ENCODE peak calls at places on chromosomes 1 and 21, in seven cellular contexts. L is GM23248, O is hepatocyte, F is neural progenitor cell, R is PC-3, M is OCI-LY7, J is GM23338. Y is an unnamed sample.

GRCh38 chr1:168136709-168137514 is at the start of gene GPR161:
- DNase-seq in L (peak; percentile 73), O (peak; percentile 73), F (peak; percentile 92), R (peak; percentile 64), M (no peak), J (peak; percentile 77), Y (no peak)

GRCh38 chr1:155856257-155856974 is 598 bp downstream of the GON4L start:
- DNase-seq in L (no peak), O (no peak), F (no peak), R (no peak), M (no peak), J (no peak), Y (no peak)

GRCh38 chr1:157978547-157979403 is 14.7 kb upstream of the KIRREL1 start:
- DNase-seq in L (no peak), O (no peak), F (no peak), R (no peak), M (no peak), J (peak; percentile 86), Y (no peak)

GRCh38 chr1:118204106-118204505 is 19.1 kb upstream of the SPAG17 start:
- DNase-seq in L (peak; percentile 53), O (no peak), F (no peak), R (peak; percentile 28), M (no peak), J (no peak), Y (no peak)

GRCh38 chr21:41695513-41695912 is 71.3 kb downstream of the RIPK4 start:
- DNase-seq in L (no peak), O (no peak), F (no peak), R (no peak), M (no peak), J (no peak), Y (no peak)

GRCh38 chr1:1177452-1178206 is 3.9 kb downstream of the TTLL10 start:
- DNase-seq in L (no peak), O (no peak), F (peak; percentile 1), R (no peak), M (no peak), J (no peak), Y (no peak)

GRCh38 chr1:202998836-202999750 is 8.1 kb upstream of the TMEM183A start:
- DNase-seq in L (peak; percentile 68), O (peak; percentile 74), F (peak; percentile 72), R (peak; percentile 88), M (peak; percentile 83), J (peak; percentile 85), Y (peak; percentile 39)

GRCh38 chr21:36554411-36555157 is 74.7 kb upstream of the CLDN14 start:
- DNase-seq in L (no peak), O (no peak), F (no peak), R (no peak), M (no peak), J (peak; percentile 33), Y (no peak)

GRCh38 chr1:5865056-5865455 is 127.2 kb downstream of the NPHP4 start:
- DNase-seq in L (no peak), O (no peak), F (no peak), R (no peak), M (no peak), J (no peak), Y (no peak)

GRCh38 chr1:213750231-213751063 is 237.3 kb upstream of the PROX1 start:
- DNase-seq in L (no peak), O (no peak), F (no peak), R (no peak), M (no peak), J (no peak), Y (no peak)

GRCh38 chr1:229364216-229365065 is 21.6 kb upstream of the CCSAP start:
- DNase-seq in L (no peak), O (no peak), F (no peak), R (no peak), M (no peak), J (no peak), Y (no peak)

GRCh38 chr1:11781298-11781697 is 19.3 kb downstream of the C1orf167 start:
- DNase-seq in L (peak; percentile 27), O (no peak), F (no peak), R (no peak), M (no peak), J (no peak), Y (no peak)

GRCh38 chr1:52601976-52602327 is 219 bp upstream of the GPX7 start:
- DNase-seq in L (no peak), O (no peak), F (no peak), R (no peak), M (no peak), J (peak; percentile 28), Y (no peak)

GRCh38 chr1:245234217-245235120 is 79.7 kb downstream of the KIF26B start:
- DNase-seq in L (no peak), O (no peak), F (peak; percentile 87), R (no peak), M (no peak), J (peak; percentile 79), Y (no peak)

GRCh38 chr1:1601564-1602320 is 1.8 kb upstream of the FNDC10 start:
- DNase-seq in L (no peak), O (no peak), F (no peak), R (no peak), M (no peak), J (no peak), Y (no peak)

GRCh38 chr1:65027699-65028358 is 61.5 kb upstream of the JAK1 start:
- DNase-seq in L (peak; percentile 13), O (no peak), F (no peak), R (peak; percentile 52), M (no peak), J (no peak), Y (no peak)

GRCh38 chr1:9589719-9590157 is 1.0 kb downstream of the TMEM201 start:
- DNase-seq in L (peak; percentile 38), O (no peak), F (no peak), R (peak; percentile 47), M (peak; percentile 10), J (no peak), Y (no peak)

GRCh38 chr1:19640363-19641316 is 3.5 kb upstream of the NBL1 start:
- DNase-seq in L (peak; percentile 19), O (peak; percentile 50), F (peak; percentile 94), R (peak; percentile 56), M (no peak), J (peak; percentile 88), Y (peak; percentile 6)

GRCh38 chr1:6384962-6385672 is 8.4 kb downstream of the ACOT7 start:
- DNase-seq in L (no peak), O (no peak), F (no peak), R (no peak), M (no peak), J (no peak), Y (no peak)

GRCh38 chr1:236024655-236025054 is 40.2 kb downstream of the NID1 start:
- DNase-seq in L (no peak), O (no peak), F (no peak), R (no peak), M (no peak), J (no peak), Y (no peak)

GRCh38 chr1:185353124-185353523 is 36.1 kb upstream of the IVNS1ABP start:
- DNase-seq in L (no peak), O (no peak), F (no peak), R (no peak), M (no peak), J (no peak), Y (no peak)

GRCh38 chr1:31736675-31737074 is 27.5 kb downstream of the ADGRB2 start:
- DNase-seq in L (no peak), O (no peak), F (no peak), R (no peak), M (no peak), J (no peak), Y (no peak)

GRCh38 chr1:50268049-50268448 is 155.2 kb downstream of the DMRTA2 start:
- DNase-seq in L (peak; percentile 35), O (peak; percentile 34), F (peak; percentile 40), R (peak; percentile 34), M (peak; percentile 6), J (peak; percentile 85), Y (no peak)

GRCh38 chr1:199931666-199932377 is 95.7 kb upstream of the NR5A2 start:
- DNase-seq in L (peak; percentile 47), O (no peak), F (no peak), R (peak; percentile 81), M (peak; percentile 10), J (peak; percentile 21), Y (no peak)

GRCh38 chr1:204651843-204652421 is 33.6 kb downstream of the LRRN2 start:
- DNase-seq in L (no peak), O (no peak), F (peak; percentile 77), R (no peak), M (no peak), J (peak; percentile 70), Y (no peak)

GRCh38 chr1:55420866-55421265 is 205.7 kb upstream of the USP24 start:
- DNase-seq in L (peak; percentile 49), O (no peak), F (no peak), R (no peak), M (no peak), J (no peak), Y (no peak)
- TF ChIP-seq EZH2phosphoT487 in L (no peak), O (no peak), F (no peak), R (no peak), M (no peak), J (no peak), Y (no peak)

GRCh38 chr1:114033219-114033706 is 54.0 kb downstream of the OLFML3 start:
- DNase-seq in L (peak; percentile 56), O (peak; percentile 55), F (peak; percentile 70), R (peak; percentile 88), M (peak; percentile 24), J (peak; percentile 92), Y (peak; percentile 15)
- TF ChIP-seq EZH2phosphoT487 in L (no peak), O (no peak), F (no peak), R (no peak), M (no peak), J (no peak), Y (no peak)

DNA sequence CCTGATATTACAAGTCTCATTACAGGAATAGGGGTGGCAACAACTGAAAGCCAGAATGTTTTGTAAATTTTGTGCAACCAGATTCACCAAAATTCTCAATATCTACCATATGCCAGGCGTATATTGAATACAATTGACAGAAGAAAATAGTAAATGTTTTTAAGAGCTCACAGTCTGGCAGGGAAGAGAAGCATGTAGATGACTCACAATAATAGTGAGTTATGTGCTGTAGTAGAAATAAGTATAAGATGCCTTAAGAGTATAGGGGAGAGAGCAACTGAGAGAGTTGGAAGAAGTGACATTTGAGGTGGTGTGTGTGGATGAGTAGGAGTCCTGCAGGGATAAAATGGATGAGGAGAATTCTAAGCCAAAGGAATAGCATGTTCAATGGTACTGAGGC is 170.5 kb upstream of the FGGY start:
- DNase-seq in L (peak; percentile 56), O (no peak), F (no peak), R (no peak), M (no peak), J (no peak), Y (no peak)
- TF ChIP-seq EZH2phosphoT487 in L (no peak), O (no peak), F (no peak), R (no peak), M (no peak), J (no peak), Y (no peak)

GRCh38 chr1:195962051-195962450 is 646.2 kb downstream of the KCNT2 start:
- DNase-seq in L (no peak), O (no peak), F (no peak), R (no peak), M (no peak), J (no peak), Y (no peak)

GRCh38 chr1:195960580-195960979 is 647.7 kb downstream of the KCNT2 start:
- DNase-seq in L (no peak), O (no peak), F (no peak), R (no peak), M (no peak), J (peak; percentile 16), Y (no peak)

GRCh38 chr1:195970209-195970608 is 638.0 kb downstream of the KCNT2 start:
- DNase-seq in L (no peak), O (no peak), F (no peak), R (no peak), M (no peak), J (no peak), Y (no peak)

GRCh38 chr1:195965475-195965874 is 642.8 kb downstream of the KCNT2 start:
- DNase-seq in L (no peak), O (no peak), F (no peak), R (no peak), M (no peak), J (no peak), Y (no peak)

GRCh38 chr1:195965036-195965435 is 643.2 kb downstream of the KCNT2 start:
- DNase-seq in L (no peak), O (no peak), F (no peak), R (no peak), M (no peak), J (no peak), Y (no peak)
- TF ChIP-seq EZH2phosphoT487 in L (no peak), O (no peak), F (no peak), R (no peak), M (no peak), J (no peak), Y (no peak)

Y was measured in HCT116.